ENCODE peak calls at places on chromosomes 12 and 14, in seven cellular contexts. L is right atrium auricular region; Y is CD8-positive, alpha-beta T cell; B is hepatocyte; M is GM12865; T is NB4; O is astrocyte of the cerebellum. I is an unnamed sample.

GRCh38 chr12:67885370-67886169 is 103.7 kb upstream of the IFNG-AS1 start:
- DNase-seq in L (no peak), Y (no peak), B (no peak), M (no peak), T (no peak), O (no peak), I (no peak)

GRCh38 chr14:88981948-88982347 is 157.5 kb downstream of the TTC8 start:
- DNase-seq in L (no peak), Y (no peak), B (no peak), M (no peak), T (no peak), O (no peak), I (no peak)

GRCh38 chr14:105365681-105366080 is 32.7 kb upstream of the TEX22 start:
- DNase-seq in L (no peak), Y (no peak), B (no peak), M (no peak), T (no peak), O (no peak), I (no peak)

GRCh38 chr12:100249936-100250335 is 16.9 kb downstream of the DEPDC4 start:
- DNase-seq in L (no peak), Y (no peak), B (no peak), M (no peak), T (no peak), O (no peak), I (no peak)

GRCh38 chr12:107685360-107686248 is at the start of gene PWP1:
- DNase-seq in L (peak; percentile 94), Y (peak; percentile 97), B (peak; percentile 99), M (peak; percentile 98), T (peak; percentile 99), O (peak; percentile 90), I (peak; percentile 63)

GRCh38 chr12:50261654-50262053 is 21.7 kb downstream of the LIMA1 start:
- DNase-seq in L (no peak), Y (no peak), B (no peak), M (no peak), T (no peak), O (no peak), I (no peak)

GRCh38 chr14:104078031-104078455 is 7.5 kb upstream of the ASPG start:
- DNase-seq in L (peak; percentile 86), Y (peak; percentile 90), B (peak; percentile 94), M (peak; percentile 92), T (peak; percentile 86), O (peak; percentile 55), I (peak; percentile 52)

GRCh38 chr12:2669560-2669959 is 125.2 kb upstream of the FKBP4 start:
- DNase-seq in L (no peak), Y (no peak), B (no peak), M (no peak), T (no peak), O (no peak), I (no peak)

GRCh38 chr14:57085043-57085442 is 183.7 kb downstream of the EXOC5 start:
- DNase-seq in L (no peak), Y (no peak), B (no peak), M (no peak), T (no peak), O (no peak), I (no peak)

GRCh38 chr14:69043598-69044267 is 64.6 kb upstream of the ACTN1 start:
- DNase-seq in L (peak; percentile 71), Y (no peak), B (no peak), M (no peak), T (peak; percentile 75), O (no peak), I (no peak)

GRCh38 chr12:132545955-132546354 is 56.0 kb downstream of the FBRSL1 start:
- DNase-seq in L (no peak), Y (no peak), B (no peak), M (no peak), T (no peak), O (no peak), I (no peak)

GRCh38 chr14:95043732-95044462 is 113.4 kb downstream of the DICER1 start:
- DNase-seq in L (peak; percentile 43), Y (peak; percentile 31), B (no peak), M (no peak), T (no peak), O (no peak), I (no peak)

GRCh38 chr14:21988413-21988812 is 314.8 kb upstream of the OR4E1 start:
- DNase-seq in L (no peak), Y (no peak), B (no peak), M (no peak), T (no peak), O (no peak), I (no peak)

GRCh38 chr12:45353944-45354343 is 138.0 kb downstream of the ANO6 start:
- DNase-seq in L (no peak), Y (no peak), B (no peak), M (no peak), T (no peak), O (no peak), I (no peak)

GRCh38 chr12:88391556-88391955 is 188.7 kb downstream of the KITLG start:
- DNase-seq in L (no peak), Y (no peak), B (peak; percentile 8), M (peak; percentile 50), T (no peak), O (peak; percentile 77), I (peak; percentile 50)

GRCh38 chr12:66129934-66130266 is 650 bp downstream of the LLPH start:
- DNase-seq in L (no peak), Y (no peak), B (no peak), M (peak; percentile 26), T (no peak), O (no peak), I (no peak)

GRCh38 chr14:33711761-33712160 is 239.1 kb downstream of the EGLN3 start:
- DNase-seq in L (no peak), Y (no peak), B (no peak), M (no peak), T (no peak), O (no peak), I (no peak)

GRCh38 chr12:127078577-127079350 is 1188.2 kb upstream of the TMEM132C start:
- DNase-seq in L (no peak), Y (no peak), B (no peak), M (no peak), T (no peak), O (no peak), I (no peak)

GRCh38 chr12:132583736-132584135 is 26.6 kb downstream of the LRCOL1 start:
- DNase-seq in L (no peak), Y (no peak), B (no peak), M (no peak), T (no peak), O (no peak), I (no peak)

GRCh38 chr12:119725523-119725922 is 57.6 kb downstream of the PRKAB1 start:
- DNase-seq in L (no peak), Y (no peak), B (no peak), M (no peak), T (no peak), O (no peak), I (no peak)

GRCh38 chr14:76810525-76810924 is 2.2 kb downstream of the ANGEL1 start:
- DNase-seq in L (no peak), Y (no peak), B (no peak), M (no peak), T (no peak), O (no peak), I (no peak)

GRCh38 chr12:122333142-122334087 is 67.1 kb upstream of the VPS33A start:
- DNase-seq in L (no peak), Y (no peak), B (no peak), M (no peak), T (peak; percentile 23), O (no peak), I (no peak)

GRCh38 chr12:127393460-127393859 is 873.5 kb upstream of the TMEM132C start:
- DNase-seq in L (no peak), Y (no peak), B (no peak), M (no peak), T (no peak), O (no peak), I (no peak)

GRCh38 chr12:123089125-123089524 is 61.8 kb downstream of the PITPNM2 start:
- DNase-seq in L (no peak), Y (no peak), B (no peak), M (no peak), T (peak; percentile 96), O (no peak), I (no peak)

GRCh38 chr12:1575287-1575798 is 19.0 kb downstream of the FBXL14 start:
- DNase-seq in L (no peak), Y (no peak), B (no peak), M (no peak), T (no peak), O (no peak), I (no peak)

GRCh38 chr12:124434951-124435805 is 132.2 kb downstream of the NCOR2 start:
- DNase-seq in L (no peak), Y (no peak), B (no peak), M (no peak), T (no peak), O (no peak), I (no peak)

GRCh38 chr12:82627799-82628198 is 58.9 kb upstream of the TMTC2 start:
- DNase-seq in L (no peak), Y (no peak), B (peak; percentile 33), M (peak; percentile 53), T (peak; percentile 32), O (peak; percentile 13), I (no peak)

GRCh38 chr14:100065161-100065871 is at the start of gene EVL:
- DNase-seq in L (no peak), Y (peak; percentile 88), B (no peak), M (peak; percentile 92), T (peak; percentile 94), O (no peak), I (no peak)
- H3K4me3 ChIP-seq in L (no peak within 1 kb of the TSS), Y (peak within 1 kb of the TSS; percentile 59), B (no peak within 1 kb of the TSS), M (peak within 1 kb of the TSS; percentile 68), T (peak within 1 kb of the TSS; percentile 72), O (no peak within 1 kb of the TSS), I (no peak within 1 kb of the TSS)

DNA sequence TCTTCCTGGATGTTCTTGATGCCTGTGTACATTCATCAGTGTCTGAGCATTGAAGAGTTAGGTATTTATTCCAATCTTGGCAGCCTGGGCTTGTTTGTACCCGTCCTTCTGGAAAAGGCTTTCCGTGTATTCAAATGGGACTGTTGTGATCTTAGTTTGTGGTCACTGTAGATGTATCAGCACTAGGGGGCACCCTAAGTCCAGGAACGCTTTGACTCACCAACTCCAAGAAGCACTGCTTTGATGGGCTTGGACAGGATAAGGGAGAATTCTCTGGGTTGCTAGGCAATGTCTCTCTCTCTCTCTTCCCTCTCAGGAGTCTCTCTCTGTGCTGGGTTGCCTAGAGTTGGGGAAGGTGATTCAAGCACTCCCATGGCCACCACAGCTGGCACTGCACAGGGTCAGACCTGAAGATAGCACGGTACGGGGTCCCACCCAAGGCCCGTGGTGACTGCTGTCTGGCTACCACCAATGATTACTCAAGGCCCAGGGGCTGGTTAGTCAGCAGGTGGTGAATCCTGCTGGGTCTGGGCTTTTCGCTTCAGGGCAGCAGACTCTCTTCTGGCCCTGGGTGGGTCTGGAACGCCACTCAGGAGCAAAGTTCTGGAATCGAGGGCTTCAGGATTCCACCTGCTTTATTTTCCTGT is 211.1 kb upstream of the RGS6 start:
- DNase-seq in L (no peak), Y (no peak), B (peak; percentile 63), M (peak; percentile 66), T (peak; percentile 73), O (peak; percentile 74), I (no peak)
- TF ChIP-seq CTCF in L (no peak), Y (no peak), B (peak; percentile 47), M (peak; percentile 45), T (peak; percentile 68), O (peak; percentile 75), I (peak; percentile 68)

GRCh38 chr14:50599700-50600444 is 39.9 kb downstream of the ATL1 start:
- DNase-seq in L (no peak), Y (no peak), B (peak; percentile 31), M (peak; percentile 55), T (peak; percentile 29), O (peak; percentile 35), I (no peak)
- H3K4me3 ChIP-seq in L (no peak overlapping the region), Y (no peak overlapping the region), B (no peak overlapping the region), M (no peak overlapping the region), T (no peak overlapping the region), O (no peak overlapping the region), I (no peak overlapping the region)

GRCh38 chr12:115155665-115156645 is 472.0 kb upstream of the TBX3 start:
- DNase-seq in L (no peak), Y (no peak), B (no peak), M (no peak), T (no peak), O (peak; percentile 88), I (peak; percentile 61)
- TF ChIP-seq CTCF in L (no peak), Y (no peak), B (no peak), M (no peak), T (no peak), O (no peak), I (no peak)